ENCODE peak calls at places on chromosome 1, in eight cellular contexts. W is effector memory CD8-positive, alpha-beta T cell; B is kidney epithelial cell; A is T47D; Y is COLO829; T is right cardiac atrium; E is coronary artery; U is RPMI7951. R is an unnamed sample.

GRCh38 chr1:99218572-99218971 is 45.7 kb upstream of the PLPPR4 start:
- DNase-seq in E (no peak), B (no peak), Y (no peak), U (no peak), W (no peak), T (no peak), A (no peak), R (no peak)

GRCh38 chr1:109649380-109649987 is 6.4 kb upstream of the GSTM4 start:
- DNase-seq in T (no peak), E (no peak), W (no peak), B (no peak), U (peak), Y (no peak), A (peak), R (no peak)

GRCh38 chr1:199490804-199491527 is 536.5 kb upstream of the NR5A2 start:
- DNase-seq in W (no peak), T (no peak), B (peak), A (no peak), U (peak), Y (peak), E (no peak), R (no peak)

GRCh38 chr1:203390298-203390697 is 39.4 kb upstream of the FMOD start:
- DNase-seq in Y (no peak), W (no peak), E (no peak), U (no peak), T (no peak), B (no peak), A (no peak), R (no peak)

GRCh38 chr1:116667577-116668105 is at the start of gene IGSF3:
- DNase-seq in U (peak), B (no peak), A (peak), Y (no peak), E (no peak), T (peak), W (no peak), R (peak)

GRCh38 chr1:216750031-216750627 is 26.9 kb upstream of the ESRRG start:
- DNase-seq in T (no peak), E (no peak), W (no peak), A (peak), Y (peak), U (peak), B (peak), R (no peak)

GRCh38 chr1:3017440-3018050 is 3.7 kb upstream of the ACTRT2 start:
- DNase-seq in U (no peak), Y (no peak), T (no peak), W (no peak), E (no peak), A (no peak), B (no peak), R (no peak)

GRCh38 chr1:115463347-115463746 is 125.3 kb upstream of the NGF start:
- DNase-seq in T (no peak), Y (no peak), W (no peak), A (peak), E (no peak), U (no peak), B (no peak), R (no peak)

GRCh38 chr1:179143332-179143731 is 61.5 kb downstream of the TOR3A start:
- DNase-seq in E (no peak), A (peak), T (no peak), U (peak), W (no peak), Y (peak), B (peak), R (no peak)

GRCh38 chr1:209710098-209710497 is 5.5 kb downstream of the HSD11B1 start:
- DNase-seq in A (no peak), Y (no peak), B (no peak), T (no peak), W (no peak), E (no peak), U (peak), R (no peak)

GRCh38 chr1:32893198-32894018 is 7.1 kb downstream of the HPCA start:
- DNase-seq in A (no peak), Y (no peak), T (peak), B (no peak), W (no peak), U (peak), E (no peak), R (peak)

GRCh38 chr1:220326578-220326977 is 54.3 kb upstream of the RAB3GAP2 start:
- DNase-seq in E (no peak), Y (no peak), U (peak), W (no peak), B (no peak), T (no peak), A (no peak), R (no peak)

GRCh38 chr1:218739426-218739825 is 394.3 kb downstream of the TGFB2 start:
- DNase-seq in E (no peak), U (peak), W (no peak), T (peak), Y (no peak), B (no peak), A (no peak), R (peak)

GRCh38 chr1:241411776-241412338 is 54.9 kb upstream of the RGS7 start:
- DNase-seq in T (no peak), B (no peak), U (peak), Y (no peak), E (no peak), A (no peak), W (no peak), R (no peak)